ENCODE peak calls at places on chromosomes 16 and 17, in four cellular contexts. T is T-cell, R is endodermal cell, X is HFFc6. A is an unnamed sample.

GRCh38 chr17:56026894-56027293 is 126.4 kb upstream of the ANKFN1 start:
- DNase-seq in T (no peak), R (no peak), X (no peak), A (no peak)

GRCh38 chr16:17591655-17592405 is 121.1 kb upstream of the XYLT1 start:
- DNase-seq in T (peak), R (no peak), X (no peak), A (no peak)

GRCh38 chr17:9104370-9105041 is 83.2 kb downstream of the NTN1 start:
- DNase-seq in T (no peak), R (no peak), X (no peak), A (no peak)

GRCh38 chr17:27997522-27997921 is 45.0 kb upstream of the NLK start:
- DNase-seq in T (no peak), R (no peak), X (no peak), A (no peak)

GRCh38 chr16:83722501-83723183 is 85.1 kb upstream of the HSBP1 start:
- DNase-seq in T (no peak), R (no peak), X (no peak), A (no peak)

GRCh38 chr16:56281256-56281805 is 90.0 kb downstream of the GNAO1 start:
- DNase-seq in T (no peak), R (peak), X (no peak), A (no peak)

GRCh38 chr17:79620207-79621038 is 9.6 kb upstream of the RBFOX3 start:
- DNase-seq in T (no peak), R (peak), X (no peak), A (no peak)

GRCh38 chr16:57941016-57941656 is 29.8 kb downstream of the CNGB1 start:
- DNase-seq in T (no peak), R (no peak), X (no peak), A (no peak)

GRCh38 chr17:1710807-1711553 is 803 bp upstream of the TLCD2 start:
- DNase-seq in T (no peak), R (peak), X (no peak), A (no peak)

GRCh38 chr17:61009619-61010018 is 332.0 kb downstream of the BCAS3 start:
- DNase-seq in T (no peak), R (no peak), X (no peak), A (no peak)

GRCh38 chr17:47733414-47734288 is 615 bp downstream of the TBX21 start:
- DNase-seq in T (no peak), R (peak), X (no peak), A (no peak)

GRCh38 chr17:43042025-43042424 is 17.0 kb downstream of the RND2 start:
- DNase-seq in T (no peak), R (peak), X (no peak), A (no peak)

GRCh38 chr17:39223907-39224777 is 1.6 kb downstream of the STAC2 start:
- DNase-seq in T (no peak), R (peak), X (no peak), A (no peak)

GRCh38 chr17:73316919-73317505 is 5.2 kb upstream of the CDC42EP4 start:
- DNase-seq in T (no peak), R (peak), X (no peak), A (no peak)

GRCh38 chr16:85436636-85437160 is 176.4 kb upstream of the GSE1 start:
- DNase-seq in T (no peak), R (no peak), X (no peak), A (no peak)

GRCh38 chr16:12672986-12673385 is 130.7 kb downstream of the CPPED1 start:
- DNase-seq in T (no peak), R (no peak), X (no peak), A (no peak)

GRCh38 chr17:28481081-28481571 is 7.7 kb downstream of the SLC13A2 start:
- DNase-seq in T (no peak), R (no peak), X (no peak), A (no peak)

GRCh38 chr16:49695782-49696413 is 160.0 kb downstream of the ZNF423 start:
- DNase-seq in T (no peak), R (no peak), X (no peak), A (no peak)

GRCh38 chr17:2893422-2893914 is 97.2 kb downstream of the RAP1GAP2 start:
- DNase-seq in T (no peak), R (peak), X (no peak), A (no peak)

GRCh38 chr17:78496311-78496710 is 80.9 kb downstream of the DNAH17 start:
- DNase-seq in T (no peak), R (peak), X (no peak), A (no peak)

GRCh38 chr16:12097523-12098428 is 121.2 kb downstream of the SNX29 start:
- DNase-seq in T (no peak), R (no peak), X (no peak), A (no peak)